ENCODE peak calls at places on chromosomes 3 and 15, in seven cellular contexts. O is tibial artery, Y is foreskin fibroblast, Z is kidney, M is WTC11, B is endothelial cell of umbilical vein, A is right atrium auricular region. S is an unnamed sample.

GRCh38 chr3:126442099-126442848 is 33.4 kb downstream of the ZXDC start:
- DNase-seq in O (peak), Y (no peak), Z (no peak), M (no peak), B (no peak), A (peak), S (no peak)

GRCh38 chr3:172161390-172161789 is 122.0 kb downstream of the FNDC3B start:
- DNase-seq in O (no peak), Y (no peak), Z (no peak), M (no peak), B (no peak), A (no peak), S (no peak)

GRCh38 chr15:85749261-85750151 is 45.2 kb downstream of the KLHL25 start:
- DNase-seq in O (peak), Y (no peak), Z (peak), M (no peak), B (no peak), A (peak), S (peak)

GRCh38 chr3:144380832-144381231 is 409.2 kb downstream of the DIPK2A start:
- DNase-seq in O (no peak), Y (no peak), Z (no peak), M (no peak), B (no peak), A (no peak), S (no peak)

GRCh38 chr3:13234664-13235063 is 161.4 kb upstream of the IQSEC1 start:
- DNase-seq in O (no peak), Y (no peak), Z (peak), M (no peak), B (no peak), A (no peak), S (no peak)

GRCh38 chr3:190183121-190183520 is 62.4 kb upstream of the P3H2 start:
- DNase-seq in O (no peak), Y (peak), Z (no peak), M (no peak), B (peak), A (no peak), S (no peak)

GRCh38 chr15:41281236-41281635 is 50.2 kb downstream of the CHP1 start:
- DNase-seq in O (no peak), Y (peak), Z (no peak), M (no peak), B (peak), A (no peak), S (no peak)

GRCh38 chr3:195715583-195716266 is 5.1 kb upstream of the MUC20 start:
- DNase-seq in O (no peak), Y (peak), Z (peak), M (no peak), B (no peak), A (no peak), S (no peak)

GRCh38 chr3:179272385-179272784 is 21.5 kb upstream of the KCNMB3 start:
- DNase-seq in O (no peak), Y (peak), Z (no peak), M (no peak), B (peak), A (no peak), S (no peak)

DNA sequence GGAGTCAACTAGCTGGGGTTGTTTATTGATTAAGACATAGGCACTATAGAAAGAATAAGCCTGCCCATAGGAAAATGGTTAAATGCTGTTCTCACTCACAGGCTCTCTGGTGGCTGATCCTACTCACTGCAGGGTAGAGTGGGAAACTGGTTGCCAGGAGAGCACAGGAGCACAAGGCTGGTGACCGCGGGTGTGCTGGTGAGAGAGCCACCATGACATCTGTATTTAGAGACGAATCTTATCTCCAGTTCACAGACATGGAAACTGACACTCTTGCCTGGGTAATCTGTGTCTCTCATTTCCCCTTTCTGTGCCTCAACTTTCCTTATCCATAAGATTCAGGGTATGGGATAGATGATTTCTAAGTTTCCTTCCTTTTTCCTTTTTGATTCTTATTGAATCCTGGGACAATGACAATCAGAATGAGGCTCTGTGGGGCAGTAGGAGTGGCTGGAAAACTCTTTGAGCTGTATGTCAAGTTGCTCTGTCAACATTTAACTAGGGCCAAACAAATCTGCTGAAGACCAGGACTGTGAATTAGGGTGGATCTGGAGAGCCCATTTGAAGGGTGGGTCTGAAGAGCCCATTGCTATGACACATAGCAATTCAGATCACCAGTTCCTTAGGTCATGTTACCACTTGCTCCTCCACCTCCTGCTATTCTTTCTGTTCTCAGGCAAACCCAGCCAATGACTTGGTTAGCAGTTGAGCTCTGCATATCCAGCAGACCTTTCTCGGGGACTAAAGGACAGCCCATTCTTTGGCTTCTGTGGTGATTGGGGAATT is 286.1 kb upstream of the TBL1XR1 start:
- DNase-seq in O (no peak), Y (no peak), Z (no peak), M (peak), B (no peak), A (no peak), S (no peak)
- TF ChIP-seq CTCF in O (no peak), Y (no peak), Z (no peak), M (no peak), B (peak), A (no peak), S (peak)

GRCh38 chr3:159804726-159805410 is 183.8 kb upstream of the IL12A start:
- DNase-seq in O (peak), Y (peak), Z (peak), M (peak), B (peak), A (peak), S (no peak)
- TF ChIP-seq CTCF in O (peak), Y (peak), Z (peak), M (peak), B (peak), A (peak), S (peak)

GRCh38 chr3:50294089-50294488 is 1.9 kb upstream of the IFRD2 start:
- DNase-seq in O (no peak), Y (no peak), Z (no peak), M (no peak), B (no peak), A (no peak), S (no peak)

GRCh38 chr3:50290116-50290745 is 2.0 kb downstream of the IFRD2 start:
- DNase-seq in O (no peak), Y (no peak), Z (no peak), M (no peak), B (no peak), A (no peak), S (no peak)

GRCh38 chr3:50292924-50293801 is 934 bp upstream of the IFRD2 start:
- DNase-seq in O (no peak), Y (no peak), Z (no peak), M (no peak), B (no peak), A (no peak), S (no peak)

GRCh38 chr3:50294492-50295403 is 2.5 kb upstream of the IFRD2 start:
- DNase-seq in O (no peak), Y (no peak), Z (no peak), M (no peak), B (no peak), A (no peak), S (no peak)

DNA sequence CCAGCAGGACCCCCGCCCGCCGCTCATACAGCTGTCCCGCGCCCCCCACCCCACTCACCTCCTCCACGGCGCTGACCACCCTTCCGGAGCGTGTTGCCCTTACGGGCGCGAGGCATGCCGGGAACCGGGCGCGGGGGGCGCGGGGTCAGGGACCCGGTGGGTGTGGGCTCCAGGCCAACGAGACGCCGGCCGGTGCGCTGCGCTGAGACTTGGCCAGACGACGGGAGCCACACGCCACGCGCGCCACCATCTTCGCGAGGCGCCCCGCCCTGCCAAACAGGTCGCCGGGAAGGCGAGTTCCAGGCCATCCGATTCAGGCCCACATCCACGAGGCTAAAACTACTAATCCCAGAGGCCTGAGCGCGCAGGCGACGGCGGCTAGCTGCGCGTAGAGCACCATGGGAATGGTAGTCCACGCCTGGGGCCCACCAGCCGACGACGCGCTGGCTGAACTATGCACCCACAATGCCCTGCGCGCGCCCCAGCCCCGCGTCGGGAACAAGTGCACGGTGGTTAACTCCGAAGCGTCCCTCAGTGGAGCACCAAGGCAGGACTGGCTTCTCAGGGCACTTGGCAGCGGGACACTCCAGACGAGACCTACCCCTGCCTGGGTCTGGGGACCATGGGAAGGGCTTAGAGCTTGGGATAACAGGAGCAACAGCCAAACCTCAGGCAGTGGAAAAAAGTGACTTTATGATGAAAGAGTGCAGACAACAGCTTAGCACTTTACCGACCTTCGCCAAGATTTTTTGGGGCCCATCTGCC is at the start of gene IFRD2:
- DNase-seq in O (peak), Y (peak), Z (peak), M (peak), B (peak), A (peak), S (peak)
- TF ChIP-seq CTCF in O (no peak), Y (no peak), Z (no peak), M (no peak), B (no peak), A (peak), S (no peak)

DNA sequence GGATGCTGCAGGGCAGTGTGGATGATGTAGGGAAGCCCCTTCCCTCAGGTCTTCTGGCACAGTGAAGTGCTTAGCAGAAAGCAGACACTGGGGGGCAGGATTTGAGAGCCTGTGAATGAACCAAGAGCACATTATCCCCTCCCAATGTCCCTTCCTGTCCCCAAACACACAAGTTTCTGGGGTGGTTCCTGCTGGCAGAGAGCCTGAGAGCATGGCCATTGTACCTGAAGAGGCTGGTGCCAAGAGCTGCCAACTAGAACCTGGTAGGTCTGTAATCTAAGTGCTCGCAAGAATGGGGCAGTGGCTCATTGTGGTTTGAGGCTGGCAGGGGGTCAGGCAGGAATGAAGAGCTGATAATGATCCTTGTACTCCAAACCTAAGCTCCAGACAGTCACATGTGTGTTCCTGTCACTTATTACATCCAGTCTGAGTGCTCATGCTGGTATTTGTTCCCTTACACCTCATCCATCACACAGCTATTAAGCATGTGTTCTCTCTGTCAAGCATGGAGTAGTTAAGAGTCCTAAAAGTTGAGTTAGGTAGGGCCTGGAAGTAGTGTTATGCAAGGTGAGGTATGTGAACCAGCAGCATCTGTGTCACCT is 6.7 kb upstream of the CCR1 start:
- DNase-seq in O (no peak), Y (no peak), Z (no peak), M (peak), B (no peak), A (no peak), S (no peak)
- TF ChIP-seq CTCF in O (no peak), Y (no peak), Z (no peak), M (no peak), B (no peak), A (peak), S (peak)

GRCh38 chr3:157868168-157868567 is 238.1 kb downstream of the SHOX2 start:
- DNase-seq in O (no peak), Y (peak), Z (no peak), M (no peak), B (no peak), A (no peak), S (no peak)

GRCh38 chr3:157868881-157869280 is 237.3 kb downstream of the SHOX2 start:
- DNase-seq in O (peak), Y (no peak), Z (no peak), M (no peak), B (no peak), A (no peak), S (no peak)

GRCh38 chr3:157859541-157859940 is 246.7 kb downstream of the SHOX2 start:
- DNase-seq in O (no peak), Y (no peak), Z (no peak), M (no peak), B (no peak), A (no peak), S (no peak)

GRCh38 chr3:157871248-157871647 is 235.0 kb downstream of the SHOX2 start:
- DNase-seq in O (no peak), Y (no peak), Z (no peak), M (no peak), B (no peak), A (no peak), S (no peak)

DNA sequence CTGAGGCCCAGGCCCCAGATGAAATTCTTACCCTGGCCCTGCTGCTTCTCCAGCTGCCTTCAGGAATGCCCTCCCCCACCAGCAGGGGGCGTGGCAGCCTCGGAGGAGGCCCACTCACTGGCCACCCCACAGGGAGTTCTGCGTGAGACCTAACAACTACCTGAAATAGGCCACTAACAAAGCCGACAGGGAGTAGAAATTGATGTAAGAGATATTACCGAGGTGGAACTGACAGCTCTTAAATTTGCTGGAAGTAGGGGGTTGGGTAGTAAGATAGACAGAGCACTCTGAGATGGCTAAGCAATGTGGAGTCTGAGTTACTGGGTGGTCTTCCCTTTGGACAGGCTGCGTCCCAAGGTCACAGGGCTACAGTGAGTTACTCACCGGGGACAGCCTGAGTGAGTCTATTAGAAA is 240.8 kb downstream of the SHOX2 start:
- DNase-seq in O (no peak), Y (no peak), Z (peak), M (peak), B (peak), A (no peak), S (no peak)
- TF ChIP-seq CTCF in O (peak), Y (peak), Z (peak), M (peak), B (peak), A (peak), S (peak)

GRCh38 chr3:66693461-66693912 is 192.7 kb upstream of the LRIG1 start:
- DNase-seq in O (no peak), Y (peak), Z (no peak), M (no peak), B (no peak), A (no peak), S (no peak)
- TF ChIP-seq CTCF in O (no peak), Y (no peak), Z (no peak), M (no peak), B (no peak), A (no peak), S (no peak)

GRCh38 chr15:67254238-67255175 is at the start of the genes AAGAB and IQCH:
- DNase-seq in O (peak), Y (peak), Z (peak), M (peak), B (peak), A (peak), S (peak)
- TF ChIP-seq CTCF in O (peak), Y (no peak), Z (peak), M (no peak), B (no peak), A (peak), S (no peak)